ENCODE peak calls at places on chromosomes 3 and 15, in five cellular contexts. W is naive thymus-derived CD4-positive, alpha-beta T cell; F is A549; S is HCT116; A is aorta. H is an unnamed sample.
A peak's percentile ranks its signal among the peaks of the same experiment; 100 is the strongest.

GRCh38 chr15:48112242-48112641 is 8.5 kb upstream of the SLC24A5 start:
- ATAC-seq in W (no peak), F (peak; percentile 73), S (peak; percentile 65), A (no peak), H (peak; percentile 58)

GRCh38 chr3:26590919-26591318 is 31.7 kb upstream of the LRRC3B start:
- ATAC-seq in W (no peak), F (no peak), S (no peak), A (no peak), H (no peak)

GRCh38 chr3:188869628-188870027 is 302.1 kb upstream of the TPRG1 start:
- ATAC-seq in W (no peak), F (no peak), S (no peak), A (no peak), H (no peak)

GRCh38 chr3:192879346-192880031 is 38.2 kb downstream of the MB21D2 start:
- ATAC-seq in W (no peak), F (peak; percentile 99), S (peak; percentile 88), A (peak; percentile 57), H (peak; percentile 73)

GRCh38 chr15:20672469-20672868 is 130.9 kb upstream of the GOLGA6L6 start:
- ATAC-seq in W (no peak), F (no peak), S (no peak), A (no peak), H (no peak)

GRCh38 chr3:39937874-39938273 is 128.5 kb downstream of the MYRIP start:
- ATAC-seq in W (no peak), F (no peak), S (no peak), A (no peak), H (no peak)

GRCh38 chr3:141632779-141633374 is 105.2 kb upstream of the RNF7 start:
- ATAC-seq in W (no peak), F (peak; percentile 39), S (peak; percentile 49), A (no peak), H (no peak)

GRCh38 chr3:14141602-14142315 is 16.9 kb downstream of the TMEM43 start:
- ATAC-seq in W (no peak), F (no peak), S (no peak), A (no peak), H (no peak)

GRCh38 chr3:27673701-27674100 is 48.4 kb downstream of the EOMES start:
- ATAC-seq in W (no peak), F (no peak), S (no peak), A (no peak), H (no peak)

GRCh38 chr3:184584001-184584891 is 22.7 kb downstream of the EPHB3 start:
- ATAC-seq in W (peak; percentile 24), F (no peak), S (peak; percentile 45), A (no peak), H (peak; percentile 23)

GRCh38 chr3:170258105-170258487 is 35.9 kb downstream of the PRKCI start:
- ATAC-seq in W (no peak), F (no peak), S (peak; percentile 51), A (no peak), H (no peak)

GRCh38 chr15:80550219-80550909 is 144.7 kb upstream of the ABHD17C start:
- ATAC-seq in W (no peak), F (peak; percentile 63), S (peak; percentile 34), A (no peak), H (no peak)

GRCh38 chr3:72200332-72200731 is 415.4 kb upstream of the PROK2 start:
- ATAC-seq in W (no peak), F (no peak), S (no peak), A (no peak), H (no peak)

GRCh38 chr15:70284438-70285214 is 186.9 kb upstream of the TLE3 start:
- ATAC-seq in W (peak; percentile 52), F (no peak), S (no peak), A (no peak), H (no peak)

GRCh38 chr3:157868168-157868567 is 238.1 kb downstream of the SHOX2 start:
- ATAC-seq in W (no peak), F (no peak), S (no peak), A (peak; percentile 91), H (peak; percentile 81)

GRCh38 chr15:85280203-85280602 is 100.2 kb upstream of the AKAP13 start:
- ATAC-seq in W (no peak), F (no peak), S (no peak), A (no peak), H (no peak)

GRCh38 chr15:89912674-89913396 is at the start of gene ARPIN:
- ATAC-seq in W (peak; percentile 48), F (peak; percentile 81), S (peak; percentile 69), A (peak; percentile 85), H (peak; percentile 84)

GRCh38 chr3:123011484-123011883 is 16.1 kb downstream of the SEMA5B start:
- ATAC-seq in W (no peak), F (no peak), S (no peak), A (no peak), H (no peak)

GRCh38 chr3:116153174-116153573 is 292.1 kb downstream of the LSAMP start:
- ATAC-seq in W (no peak), F (no peak), S (no peak), A (no peak), H (no peak)

DNA sequence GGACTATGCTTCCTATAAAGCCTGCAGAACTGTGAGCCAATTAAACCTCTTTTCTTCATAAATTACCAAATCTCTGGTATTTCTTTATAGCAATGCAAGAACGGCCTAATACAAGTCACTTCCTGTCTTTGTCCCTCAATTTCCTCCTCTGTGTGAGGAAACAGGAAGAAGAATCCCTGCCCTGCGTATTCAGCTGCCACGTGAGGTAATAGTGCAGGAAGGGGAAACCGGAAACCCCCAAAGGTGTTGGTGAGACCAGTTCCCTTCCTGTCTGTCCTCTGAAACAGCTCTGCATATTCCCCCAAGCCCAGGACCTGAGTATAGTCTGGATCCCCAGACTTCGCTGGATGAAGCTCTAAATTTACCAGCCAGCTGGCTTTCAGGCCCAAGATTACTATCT is 18.1 kb upstream of the PTPN23 start:
- ATAC-seq in W (peak; percentile 44), F (no peak), S (no peak), A (no peak), H (no peak)
- H3K27ac ChIP-seq in W (peak overlapping the region; percentile 26), F (no peak overlapping the region), S (no peak overlapping the region), A (no peak overlapping the region), H (no peak overlapping the region)

GRCh38 chr15:39273805-39274411 is 307.0 kb upstream of the THBS1 start:
- ATAC-seq in W (no peak), F (peak; percentile 80), S (no peak), A (no peak), H (no peak)

GRCh38 chr15:39270976-39271375 is 309.9 kb upstream of the THBS1 start:
- ATAC-seq in W (no peak), F (peak; percentile 54), S (no peak), A (no peak), H (no peak)

GRCh38 chr15:39270221-39270835 is 310.6 kb upstream of the THBS1 start:
- ATAC-seq in W (no peak), F (no peak), S (no peak), A (no peak), H (no peak)

GRCh38 chr15:39275066-39275465 is 305.8 kb upstream of the THBS1 start:
- ATAC-seq in W (no peak), F (no peak), S (no peak), A (no peak), H (peak; percentile 36)

GRCh38 chr15:39272901-39273300 is 308.0 kb upstream of the THBS1 start:
- ATAC-seq in W (no peak), F (no peak), S (no peak), A (no peak), H (no peak)
- H3K4me1 ChIP-seq in W (no peaks in the 10 kb centered on the region), F (peaks cover 44% of the 10 kb centered on the region), S (no peaks in the 10 kb centered on the region), A (no peaks in the 10 kb centered on the region), H (peaks cover 13% of the 10 kb centered on the region)

DNA sequence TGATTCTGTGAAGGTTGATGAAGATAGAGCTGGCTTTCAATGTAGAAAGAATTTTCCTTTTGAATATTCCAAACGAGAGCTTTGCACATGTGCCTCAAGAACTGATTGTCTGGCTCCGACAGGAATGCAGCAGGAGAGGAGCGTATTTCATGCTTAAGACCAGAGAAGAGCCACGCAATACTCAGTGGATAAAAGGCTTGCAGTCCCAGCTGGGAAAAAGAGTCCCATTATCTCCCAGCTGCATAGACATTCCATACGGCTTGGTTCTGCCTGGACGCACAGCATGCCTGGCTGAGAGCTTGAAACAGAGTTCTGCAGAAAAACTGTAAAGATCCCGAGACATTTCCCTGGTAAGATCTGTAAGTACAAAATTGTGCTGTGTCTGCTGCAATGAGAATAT is at the start of gene CNTN6:
- ATAC-seq in W (no peak), F (no peak), S (no peak), A (no peak), H (no peak)
- H3K4me3 ChIP-seq in W (no peak within 1 kb of the TSS), F (no peak within 1 kb of the TSS), S (no peak within 1 kb of the TSS), A (no peak within 1 kb of the TSS), H (no peak within 1 kb of the TSS)

DNA sequence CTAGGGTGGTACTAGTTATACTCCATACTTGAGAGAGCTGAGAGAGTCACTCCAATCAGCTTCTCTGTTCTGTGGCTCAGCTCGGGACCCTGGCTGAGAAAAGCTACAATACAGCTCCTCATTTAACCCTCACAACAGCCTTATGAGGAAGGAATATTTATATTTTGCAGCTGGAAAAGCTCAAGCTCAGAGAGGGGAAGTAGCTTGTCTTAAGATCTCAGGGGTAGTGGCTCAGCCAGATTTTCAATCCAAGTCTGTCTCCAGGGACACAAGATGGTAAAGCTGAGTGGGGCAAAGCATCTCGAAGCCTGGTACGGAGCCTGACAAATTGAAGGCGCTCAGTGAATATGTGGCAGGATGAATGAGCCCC is 14.8 kb downstream of the SCAMP2 start:
- ATAC-seq in W (no peak), F (no peak), S (no peak), A (no peak), H (no peak)
- H3K27ac ChIP-seq in W (peak overlapping the region; percentile 10), F (no peak overlapping the region), S (no peak overlapping the region), A (no peak overlapping the region), H (no peak overlapping the region)

GRCh38 chr3:142889263-142890014 is 556 bp upstream of the PCOLCE2 start:
- ATAC-seq in W (no peak), F (no peak), S (no peak), A (no peak), H (no peak)
- H3K4me1 ChIP-seq in W (no peaks in the 10 kb centered on the region), F (peaks cover 15% of the 10 kb centered on the region), S (peaks cover 11% of the 10 kb centered on the region), A (no peaks in the 10 kb centered on the region), H (peaks cover 22% of the 10 kb centered on the region)

GRCh38 chr3:16441306-16441898 is 72.1 kb downstream of the RFTN1 start:
- ATAC-seq in W (no peak), F (no peak), S (no peak), A (peak; percentile 54), H (peak; percentile 54)
- H3K4me3 ChIP-seq in W (no peak overlapping the region), F (no peak overlapping the region), S (no peak overlapping the region), A (no peak overlapping the region), H (no peak overlapping the region)

GRCh38 chr3:189961525-189962161 is 159.1 kb downstream of the P3H2 start:
- ATAC-seq in W (peak; percentile 80), F (peak; percentile 59), S (peak; percentile 66), A (peak; percentile 90), H (peak; percentile 70)
- H3K27ac ChIP-seq in W (no peak overlapping the region), F (peak overlapping the region; percentile 59), S (no peak overlapping the region), A (no peak overlapping the region), H (no peak overlapping the region)

GRCh38 chr3:58585005-58585786 is 8.0 kb upstream of the FAM107A start:
- ATAC-seq in W (peak; percentile 92), F (peak; percentile 95), S (peak; percentile 98), A (peak; percentile 93), H (peak; percentile 95)

GRCh38 chr3:58580826-58581327 is 3.7 kb upstream of the FAM107A start:
- ATAC-seq in W (no peak), F (no peak), S (no peak), A (no peak), H (no peak)

GRCh38 chr3:58584690-58585004 is 7.5 kb upstream of the FAM107A start:
- ATAC-seq in W (peak; percentile 15), F (no peak), S (peak; percentile 20), A (peak; percentile 2), H (no peak)

GRCh38 chr3:58578873-58579272 is 1.7 kb upstream of the FAM107A start:
- ATAC-seq in W (no peak), F (no peak), S (no peak), A (no peak), H (no peak)

GRCh38 chr3:58581328-58582091 is 4.3 kb upstream of the FAM107A start:
- ATAC-seq in W (no peak), F (no peak), S (no peak), A (no peak), H (no peak)
- H3K4me1 ChIP-seq in W (peaks cover 6% of the 10 kb centered on the region), F (peaks cover 11% of the 10 kb centered on the region), S (peaks cover 4% of the 10 kb centered on the region), A (no peaks in the 10 kb centered on the region), H (peaks cover 5% of the 10 kb centered on the region)